ENCODE peak calls at places on chromosomes 7 and 10, in seven cellular contexts. One of them, this sample, is unnamed.

GRCh38 chr10:124997791-124998623 is 56.1 kb downstream of the ZRANB1 start:
- DNase-seq in SK-N-SH: no peak
- DNase-seq in GM12892: no peak
- DNase-seq in K562: no peak
- DNase-seq in H1: no peak
- DNase-seq in GM12878: no peak
- DNase-seq in HepG2: no peak
- DNase-seq in this sample: peak; percentile 6

GRCh38 chr10:61232780-61233179 is 220.4 kb downstream of the TMEM26 start:
- DNase-seq in SK-N-SH: no peak
- DNase-seq in GM12892: no peak
- DNase-seq in K562: no peak
- DNase-seq in H1: no peak
- DNase-seq in GM12878: no peak
- DNase-seq in HepG2: no peak
- DNase-seq in this sample: no peak

GRCh38 chr10:59709472-59710125 is at the start of gene SLC16A9:
- DNase-seq in SK-N-SH: peak; percentile 93
- DNase-seq in GM12892: peak; percentile 69
- DNase-seq in K562: peak; percentile 76
- DNase-seq in H1: peak; percentile 41
- DNase-seq in GM12878: peak; percentile 8
- DNase-seq in HepG2: peak; percentile 12
- DNase-seq in this sample: peak; percentile 71

GRCh38 chr10:113326160-113327111 is 226.4 kb upstream of the HABP2 start:
- DNase-seq in SK-N-SH: peak; percentile 39
- DNase-seq in GM12892: peak; percentile 13
- DNase-seq in K562: peak; percentile 48
- DNase-seq in H1: peak; percentile 10
- DNase-seq in GM12878: peak; percentile 42
- DNase-seq in HepG2: peak; percentile 29
- DNase-seq in this sample: peak; percentile 9

GRCh38 chr7:1611708-1612241 is 41.9 kb upstream of the PSMG3 start:
- DNase-seq in SK-N-SH: peak; percentile 58
- DNase-seq in GM12892: no peak
- DNase-seq in K562: no peak
- DNase-seq in H1: no peak
- DNase-seq in GM12878: no peak
- DNase-seq in HepG2: no peak
- DNase-seq in this sample: no peak

GRCh38 chr10:13485623-13486022 is 43.2 kb downstream of the BEND7 start:
- DNase-seq in SK-N-SH: peak; percentile 37
- DNase-seq in GM12892: no peak
- DNase-seq in K562: no peak
- DNase-seq in H1: no peak
- DNase-seq in GM12878: no peak
- DNase-seq in HepG2: no peak
- DNase-seq in this sample: no peak

GRCh38 chr7:41033526-41033925 is 669.4 kb downstream of the INHBA start:
- DNase-seq in SK-N-SH: no peak
- DNase-seq in GM12892: no peak
- DNase-seq in K562: no peak
- DNase-seq in H1: no peak
- DNase-seq in GM12878: no peak
- DNase-seq in HepG2: no peak
- DNase-seq in this sample: no peak

GRCh38 chr10:17736223-17736622 is 15.8 kb upstream of the TMEM236 start:
- DNase-seq in SK-N-SH: no peak
- DNase-seq in GM12892: no peak
- DNase-seq in K562: no peak
- DNase-seq in H1: no peak
- DNase-seq in GM12878: no peak
- DNase-seq in HepG2: no peak
- DNase-seq in this sample: no peak

GRCh38 chr10:74589226-74589673 is 237.2 kb upstream of the KAT6B start:
- DNase-seq in SK-N-SH: peak; percentile 66
- DNase-seq in GM12892: no peak
- DNase-seq in K562: peak; percentile 73
- DNase-seq in H1: no peak
- DNase-seq in GM12878: peak; percentile 82
- DNase-seq in HepG2: no peak
- DNase-seq in this sample: no peak

GRCh38 chr7:54814401-54814800 is 55.4 kb upstream of the SEC61G start:
- DNase-seq in SK-N-SH: no peak
- DNase-seq in GM12892: no peak
- DNase-seq in K562: no peak
- DNase-seq in H1: no peak
- DNase-seq in GM12878: no peak
- DNase-seq in HepG2: no peak
- DNase-seq in this sample: no peak

GRCh38 chr7:27840760-27841364 is 100.9 kb downstream of the TAX1BP1 start:
- DNase-seq in SK-N-SH: no peak
- DNase-seq in GM12892: no peak
- DNase-seq in K562: no peak
- DNase-seq in H1: no peak
- DNase-seq in GM12878: no peak
- DNase-seq in HepG2: no peak
- DNase-seq in this sample: no peak

GRCh38 chr10:49115015-49115795 is at the start of gene VSTM4:
- DNase-seq in SK-N-SH: peak; percentile 93
- DNase-seq in GM12892: no peak
- DNase-seq in K562: peak; percentile 54
- DNase-seq in H1: no peak
- DNase-seq in GM12878: no peak
- DNase-seq in HepG2: no peak
- DNase-seq in this sample: peak; percentile 36

GRCh38 chr7:7639847-7640220 is 718 bp upstream of the UMAD1 start:
- DNase-seq in SK-N-SH: no peak
- DNase-seq in GM12892: no peak
- DNase-seq in K562: peak; percentile 44
- DNase-seq in H1: no peak
- DNase-seq in GM12878: peak; percentile 27
- DNase-seq in HepG2: peak; percentile 11
- DNase-seq in this sample: no peak

DNA sequence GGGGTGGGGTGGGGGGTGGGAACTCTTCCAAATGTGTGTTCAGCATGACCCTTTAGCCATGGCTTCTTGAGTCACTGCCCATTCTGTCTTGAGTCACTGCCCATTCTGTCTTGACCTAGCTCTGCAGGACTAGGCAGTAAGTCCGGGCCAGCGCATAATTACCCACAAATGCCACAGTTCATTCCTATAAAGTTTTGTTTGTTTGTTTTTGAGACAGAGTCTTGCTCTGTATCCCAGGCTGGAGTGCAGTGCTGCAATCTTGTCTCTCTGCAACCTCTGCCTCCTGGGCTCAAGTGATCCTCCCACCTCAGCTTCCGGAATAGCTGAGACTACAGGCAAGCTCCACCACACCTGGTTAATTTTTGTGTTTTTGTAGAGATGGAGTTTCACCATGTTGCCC is 32.7 kb upstream of the TARP start:
- DNase-seq in SK-N-SH: no peak
- DNase-seq in GM12892: no peak
- DNase-seq in K562: no peak
- DNase-seq in H1: no peak
- DNase-seq in GM12878: no peak
- DNase-seq in HepG2: no peak
- DNase-seq in this sample: no peak
- TF ChIP-seq TAF1 in SK-N-SH: no peak
- TF ChIP-seq TAF1 in GM12892: no peak
- TF ChIP-seq TAF1 in K562: no peak
- TF ChIP-seq TAF1 in H1: no peak
- TF ChIP-seq TAF1 in GM12878: no peak
- TF ChIP-seq TAF1 in HepG2: no peak
- TF ChIP-seq TAF1 in this sample: no peak

GRCh38 chr10:89348458-89348857 is 20.7 kb downstream of the IFIT3 start:
- DNase-seq in SK-N-SH: no peak
- DNase-seq in GM12892: no peak
- DNase-seq in K562: no peak
- DNase-seq in H1: no peak
- DNase-seq in GM12878: no peak
- DNase-seq in HepG2: no peak
- DNase-seq in this sample: no peak

GRCh38 chr10:89355373-89355772 is 22.5 kb upstream of the IFIT1B start:
- DNase-seq in SK-N-SH: no peak
- DNase-seq in GM12892: no peak
- DNase-seq in K562: peak; percentile 35
- DNase-seq in H1: no peak
- DNase-seq in GM12878: no peak
- DNase-seq in HepG2: no peak
- DNase-seq in this sample: no peak

GRCh38 chr10:89352802-89353201 is 25.0 kb downstream of the IFIT3 start:
- DNase-seq in SK-N-SH: no peak
- DNase-seq in GM12892: no peak
- DNase-seq in K562: peak; percentile 62
- DNase-seq in H1: no peak
- DNase-seq in GM12878: no peak
- DNase-seq in HepG2: no peak
- DNase-seq in this sample: no peak

GRCh38 chr10:89351402-89352038 is 23.7 kb downstream of the IFIT3 start:
- DNase-seq in SK-N-SH: no peak
- DNase-seq in GM12892: no peak
- DNase-seq in K562: no peak
- DNase-seq in H1: no peak
- DNase-seq in GM12878: peak; percentile 82
- DNase-seq in HepG2: no peak
- DNase-seq in this sample: no peak

DNA sequence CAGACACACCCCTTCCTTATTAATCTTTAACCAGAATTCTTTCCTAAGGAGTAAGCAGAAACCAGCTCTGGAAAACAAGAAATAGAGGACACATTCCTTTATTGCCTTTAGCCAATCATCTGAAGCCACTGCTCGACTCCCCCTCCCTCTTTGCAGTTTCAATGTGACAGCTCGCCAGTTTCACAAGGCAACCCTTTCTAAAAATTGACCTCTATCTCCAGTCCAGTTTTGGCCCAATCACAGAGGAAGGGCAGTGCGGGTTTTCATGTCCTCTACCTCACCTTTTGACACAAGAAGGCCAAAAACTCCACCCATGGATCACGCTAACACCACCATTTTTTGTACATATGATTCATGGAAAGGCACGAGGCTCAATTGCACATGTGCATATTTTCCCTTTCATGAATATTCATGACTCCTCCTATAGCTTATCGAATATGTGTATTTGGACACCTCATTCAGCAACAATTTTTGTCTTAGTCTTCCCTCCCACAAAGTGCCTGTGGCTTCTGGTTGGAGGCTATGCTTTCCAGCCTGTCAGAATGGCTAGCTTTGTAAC is 24.3 kb downstream of the IFIT3 start:
- DNase-seq in SK-N-SH: no peak
- DNase-seq in GM12892: no peak
- DNase-seq in K562: peak; percentile 35
- DNase-seq in H1: no peak
- DNase-seq in GM12878: no peak
- DNase-seq in HepG2: peak; percentile 89
- DNase-seq in this sample: no peak
- TF ChIP-seq TAF1 in SK-N-SH: no peak
- TF ChIP-seq TAF1 in GM12892: no peak
- TF ChIP-seq TAF1 in K562: no peak
- TF ChIP-seq TAF1 in H1: no peak
- TF ChIP-seq TAF1 in GM12878: no peak
- TF ChIP-seq TAF1 in HepG2: no peak
- TF ChIP-seq TAF1 in this sample: no peak

DNA sequence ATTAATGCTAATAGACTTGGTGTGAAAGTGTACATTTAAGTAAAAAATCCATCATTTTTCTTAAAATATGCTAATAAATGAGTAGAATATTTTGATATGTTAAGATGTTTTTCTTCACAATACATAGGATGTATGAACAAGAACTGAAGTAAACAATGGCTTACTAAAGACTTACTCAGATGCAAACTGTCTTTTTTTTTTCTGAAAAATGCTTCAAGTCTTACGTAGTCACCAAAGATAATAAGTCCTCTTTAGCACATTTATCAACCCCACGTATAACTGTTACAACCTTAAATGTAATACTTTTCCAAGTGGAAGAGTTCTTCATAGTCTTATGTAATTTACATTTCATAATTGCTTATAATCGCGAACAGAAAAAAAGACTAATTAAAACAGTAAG is 54.8 kb downstream of the MDFIC start:
- DNase-seq in SK-N-SH: no peak
- DNase-seq in GM12892: no peak
- DNase-seq in K562: no peak
- DNase-seq in H1: no peak
- DNase-seq in GM12878: no peak
- DNase-seq in HepG2: no peak
- DNase-seq in this sample: no peak
- TF ChIP-seq TAF1 in SK-N-SH: no peak
- TF ChIP-seq TAF1 in GM12892: no peak
- TF ChIP-seq TAF1 in K562: no peak
- TF ChIP-seq TAF1 in H1: no peak
- TF ChIP-seq TAF1 in GM12878: no peak
- TF ChIP-seq TAF1 in HepG2: no peak
- TF ChIP-seq TAF1 in this sample: no peak

GRCh38 chr10:3478153-3478552 is 305.6 kb upstream of the PITRM1 start:
- DNase-seq in SK-N-SH: no peak
- DNase-seq in GM12892: no peak
- DNase-seq in K562: no peak
- DNase-seq in H1: no peak
- DNase-seq in GM12878: no peak
- DNase-seq in HepG2: no peak
- DNase-seq in this sample: no peak

GRCh38 chr10:3477683-3478082 is 305.1 kb upstream of the PITRM1 start:
- DNase-seq in SK-N-SH: no peak
- DNase-seq in GM12892: no peak
- DNase-seq in K562: no peak
- DNase-seq in H1: no peak
- DNase-seq in GM12878: peak; percentile 67
- DNase-seq in HepG2: no peak
- DNase-seq in this sample: no peak

GRCh38 chr10:3476640-3477448 is 304.3 kb upstream of the PITRM1 start:
- DNase-seq in SK-N-SH: no peak
- DNase-seq in GM12892: no peak
- DNase-seq in K562: no peak
- DNase-seq in H1: no peak
- DNase-seq in GM12878: no peak
- DNase-seq in HepG2: no peak
- DNase-seq in this sample: no peak

GRCh38 chr10:3480281-3480999 is 304.6 kb downstream of the KLF6 start:
- DNase-seq in SK-N-SH: no peak
- DNase-seq in GM12892: no peak
- DNase-seq in K562: no peak
- DNase-seq in H1: no peak
- DNase-seq in GM12878: no peak
- DNase-seq in HepG2: no peak
- DNase-seq in this sample: no peak

DNA sequence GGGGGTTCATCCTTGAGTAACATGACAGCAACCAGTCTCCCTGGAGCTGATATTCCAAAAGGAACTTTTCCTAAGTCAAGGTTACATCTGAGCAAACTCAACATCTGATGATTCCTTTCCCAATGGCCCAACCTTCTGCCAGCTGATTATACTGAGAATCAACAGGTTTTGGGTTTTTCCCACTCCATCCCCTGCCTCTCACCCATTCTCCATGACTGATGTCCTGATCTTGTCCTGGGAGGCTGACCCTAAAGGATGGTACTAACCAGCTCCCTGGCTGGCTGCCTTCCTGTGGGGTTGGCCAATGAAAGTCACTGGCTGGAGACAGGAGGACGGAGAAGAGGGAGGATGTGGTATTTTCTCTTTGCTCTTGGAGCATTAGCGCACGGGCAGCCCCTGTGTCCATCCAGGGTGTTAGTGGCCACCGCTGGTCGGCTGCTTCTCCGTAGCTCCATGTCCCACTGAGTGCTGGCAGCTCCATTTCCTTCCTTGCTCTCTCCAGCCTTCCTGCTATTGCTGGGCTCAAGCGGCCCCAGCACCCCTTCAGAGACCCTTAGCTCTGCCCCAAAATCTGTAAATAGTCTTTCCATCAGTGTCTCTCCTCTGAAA is 306.2 kb upstream of the PITRM1 start:
- DNase-seq in SK-N-SH: no peak
- DNase-seq in GM12892: no peak
- DNase-seq in K562: no peak
- DNase-seq in H1: no peak
- DNase-seq in GM12878: no peak
- DNase-seq in HepG2: no peak
- DNase-seq in this sample: no peak
- TF ChIP-seq TAF1 in SK-N-SH: no peak
- TF ChIP-seq TAF1 in GM12892: no peak
- TF ChIP-seq TAF1 in K562: no peak
- TF ChIP-seq TAF1 in H1: no peak
- TF ChIP-seq TAF1 in GM12878: no peak
- TF ChIP-seq TAF1 in HepG2: no peak
- TF ChIP-seq TAF1 in this sample: no peak